ENCODE peak calls at places on chromosomes 6 and 20, in nine cellular contexts. One of them, this sample, is unnamed. For H3K9me3, the result is how much of the 10 kb centered on the place peaks cover.

GRCh38 chr6:159691133-159691962 is 1.7 kb downstream of the SOD2 start:
- DNase-seq in adrenal gland: peak
- DNase-seq in transverse colon: no peak
- DNase-seq in effector memory CD4-positive, alpha-beta T cell: no peak
- DNase-seq in IMR-90: peak
- DNase-seq in left ventricle myocardium inferior: no peak
- DNase-seq in CD4-positive, CD25-positive, alpha-beta regulatory T cell: no peak
- DNase-seq in H1: no peak
- DNase-seq in CD8-positive, alpha-beta memory T cell: no peak
- DNase-seq in this sample: no peak

GRCh38 chr6:106536357-106536756 is 92.9 kb downstream of the RTN4IP1 start:
- DNase-seq in adrenal gland: no peak
- DNase-seq in H1: no peak
- DNase-seq in IMR-90: peak
- DNase-seq in left ventricle myocardium inferior: no peak
- DNase-seq in transverse colon: no peak
- DNase-seq in CD4-positive, CD25-positive, alpha-beta regulatory T cell: no peak
- DNase-seq in effector memory CD4-positive, alpha-beta T cell: no peak
- DNase-seq in CD8-positive, alpha-beta memory T cell: no peak
- DNase-seq in this sample: no peak

GRCh38 chr6:32152414-32153251 is 894 bp upstream of the PRRT1 start:
- DNase-seq in adrenal gland: peak
- DNase-seq in H1: no peak
- DNase-seq in effector memory CD4-positive, alpha-beta T cell: no peak
- DNase-seq in CD4-positive, CD25-positive, alpha-beta regulatory T cell: no peak
- DNase-seq in transverse colon: no peak
- DNase-seq in CD8-positive, alpha-beta memory T cell: no peak
- DNase-seq in IMR-90: peak
- DNase-seq in left ventricle myocardium inferior: no peak
- DNase-seq in this sample: no peak

GRCh38 chr20:54043044-54043967 is 27.1 kb downstream of the BCAS1 start:
- DNase-seq in left ventricle myocardium inferior: no peak
- DNase-seq in effector memory CD4-positive, alpha-beta T cell: no peak
- DNase-seq in adrenal gland: no peak
- DNase-seq in H1: no peak
- DNase-seq in CD4-positive, CD25-positive, alpha-beta regulatory T cell: no peak
- DNase-seq in transverse colon: no peak
- DNase-seq in IMR-90: no peak
- DNase-seq in CD8-positive, alpha-beta memory T cell: no peak
- DNase-seq in this sample: no peak

GRCh38 chr20:54044156-54044555 is 26.2 kb downstream of the BCAS1 start:
- DNase-seq in IMR-90: peak
- DNase-seq in CD4-positive, CD25-positive, alpha-beta regulatory T cell: no peak
- DNase-seq in H1: no peak
- DNase-seq in CD8-positive, alpha-beta memory T cell: no peak
- DNase-seq in adrenal gland: no peak
- DNase-seq in transverse colon: no peak
- DNase-seq in left ventricle myocardium inferior: no peak
- DNase-seq in effector memory CD4-positive, alpha-beta T cell: no peak
- DNase-seq in this sample: no peak

GRCh38 chr20:48567145-48567544 is 260.7 kb downstream of the PREX1 start:
- DNase-seq in left ventricle myocardium inferior: no peak
- DNase-seq in effector memory CD4-positive, alpha-beta T cell: no peak
- DNase-seq in adrenal gland: no peak
- DNase-seq in transverse colon: no peak
- DNase-seq in CD8-positive, alpha-beta memory T cell: no peak
- DNase-seq in CD4-positive, CD25-positive, alpha-beta regulatory T cell: no peak
- DNase-seq in IMR-90: no peak
- DNase-seq in H1: no peak
- DNase-seq in this sample: no peak

GRCh38 chr6:146868671-146869209 is 270.0 kb downstream of the ADGB start:
- DNase-seq in transverse colon: no peak
- DNase-seq in CD8-positive, alpha-beta memory T cell: no peak
- DNase-seq in adrenal gland: no peak
- DNase-seq in H1: no peak
- DNase-seq in IMR-90: peak
- DNase-seq in left ventricle myocardium inferior: no peak
- DNase-seq in CD4-positive, CD25-positive, alpha-beta regulatory T cell: no peak
- DNase-seq in effector memory CD4-positive, alpha-beta T cell: no peak
- DNase-seq in this sample: no peak

GRCh38 chr20:38599410-38599882 is 2.2 kb upstream of the ARHGAP40 start:
- DNase-seq in CD4-positive, CD25-positive, alpha-beta regulatory T cell: no peak
- DNase-seq in left ventricle myocardium inferior: peak
- DNase-seq in IMR-90: no peak
- DNase-seq in CD8-positive, alpha-beta memory T cell: no peak
- DNase-seq in transverse colon: no peak
- DNase-seq in effector memory CD4-positive, alpha-beta T cell: no peak
- DNase-seq in adrenal gland: peak
- DNase-seq in H1: no peak
- DNase-seq in this sample: no peak

GRCh38 chr6:42901538-42901957 is 14.3 kb upstream of the PTCRA start:
- DNase-seq in left ventricle myocardium inferior: peak
- DNase-seq in effector memory CD4-positive, alpha-beta T cell: peak
- DNase-seq in CD4-positive, CD25-positive, alpha-beta regulatory T cell: peak
- DNase-seq in IMR-90: peak
- DNase-seq in H1: no peak
- DNase-seq in CD8-positive, alpha-beta memory T cell: peak
- DNase-seq in transverse colon: peak
- DNase-seq in adrenal gland: peak
- DNase-seq in this sample: peak

GRCh38 chr20:59723607-59724456 is 119.5 kb downstream of the PHACTR3 start:
- DNase-seq in H1: no peak
- DNase-seq in CD4-positive, CD25-positive, alpha-beta regulatory T cell: no peak
- DNase-seq in adrenal gland: no peak
- DNase-seq in transverse colon: no peak
- DNase-seq in effector memory CD4-positive, alpha-beta T cell: no peak
- DNase-seq in CD8-positive, alpha-beta memory T cell: no peak
- DNase-seq in IMR-90: no peak
- DNase-seq in left ventricle myocardium inferior: no peak
- DNase-seq in this sample: no peak

GRCh38 chr6:53664623-53665022 is 933 bp downstream of the KLHL31 start:
- DNase-seq in CD8-positive, alpha-beta memory T cell: no peak
- DNase-seq in effector memory CD4-positive, alpha-beta T cell: no peak
- DNase-seq in IMR-90: no peak
- DNase-seq in left ventricle myocardium inferior: peak
- DNase-seq in H1: no peak
- DNase-seq in CD4-positive, CD25-positive, alpha-beta regulatory T cell: no peak
- DNase-seq in adrenal gland: no peak
- DNase-seq in transverse colon: no peak
- DNase-seq in this sample: no peak

GRCh38 chr6:151095538-151096254 is 144.1 kb upstream of the AKAP12 start:
- DNase-seq in IMR-90: no peak
- DNase-seq in adrenal gland: no peak
- DNase-seq in left ventricle myocardium inferior: no peak
- DNase-seq in CD4-positive, CD25-positive, alpha-beta regulatory T cell: no peak
- DNase-seq in CD8-positive, alpha-beta memory T cell: no peak
- DNase-seq in transverse colon: no peak
- DNase-seq in H1: no peak
- DNase-seq in effector memory CD4-positive, alpha-beta T cell: no peak
- DNase-seq in this sample: no peak

GRCh38 chr6:167778497-167779122 is 48.1 kb upstream of the AFDN start:
- DNase-seq in transverse colon: peak
- DNase-seq in adrenal gland: no peak
- DNase-seq in H1: no peak
- DNase-seq in left ventricle myocardium inferior: no peak
- DNase-seq in CD4-positive, CD25-positive, alpha-beta regulatory T cell: no peak
- DNase-seq in IMR-90: no peak
- DNase-seq in effector memory CD4-positive, alpha-beta T cell: no peak
- DNase-seq in CD8-positive, alpha-beta memory T cell: no peak
- DNase-seq in this sample: no peak

GRCh38 chr20:25356294-25356933 is 34.2 kb downstream of the ABHD12 start:
- DNase-seq in CD8-positive, alpha-beta memory T cell: no peak
- DNase-seq in CD4-positive, CD25-positive, alpha-beta regulatory T cell: no peak
- DNase-seq in left ventricle myocardium inferior: no peak
- DNase-seq in adrenal gland: no peak
- DNase-seq in H1: peak
- DNase-seq in effector memory CD4-positive, alpha-beta T cell: no peak
- DNase-seq in IMR-90: no peak
- DNase-seq in transverse colon: no peak
- DNase-seq in this sample: no peak

GRCh38 chr6:146041282-146041681 is 12.4 kb downstream of the GRM1 start:
- DNase-seq in CD8-positive, alpha-beta memory T cell: no peak
- DNase-seq in left ventricle myocardium inferior: no peak
- DNase-seq in IMR-90: no peak
- DNase-seq in transverse colon: no peak
- DNase-seq in adrenal gland: no peak
- DNase-seq in H1: peak
- DNase-seq in effector memory CD4-positive, alpha-beta T cell: no peak
- DNase-seq in CD4-positive, CD25-positive, alpha-beta regulatory T cell: no peak
- DNase-seq in this sample: no peak

GRCh38 chr20:6269163-6269873 is 146.5 kb upstream of the FERMT1 start:
- DNase-seq in left ventricle myocardium inferior: no peak
- DNase-seq in effector memory CD4-positive, alpha-beta T cell: no peak
- DNase-seq in CD8-positive, alpha-beta memory T cell: no peak
- DNase-seq in transverse colon: no peak
- DNase-seq in CD4-positive, CD25-positive, alpha-beta regulatory T cell: no peak
- DNase-seq in IMR-90: no peak
- DNase-seq in adrenal gland: no peak
- DNase-seq in H1: no peak
- DNase-seq in this sample: no peak

GRCh38 chr6:146200136-146200708 is 171.4 kb downstream of the GRM1 start:
- DNase-seq in effector memory CD4-positive, alpha-beta T cell: no peak
- DNase-seq in left ventricle myocardium inferior: no peak
- DNase-seq in H1: no peak
- DNase-seq in adrenal gland: no peak
- DNase-seq in transverse colon: no peak
- DNase-seq in CD8-positive, alpha-beta memory T cell: no peak
- DNase-seq in CD4-positive, CD25-positive, alpha-beta regulatory T cell: no peak
- DNase-seq in IMR-90: no peak
- DNase-seq in this sample: no peak

GRCh38 chr20:20772492-20773047 is 60.1 kb upstream of the RALGAPA2 start:
- DNase-seq in H1: no peak
- DNase-seq in CD4-positive, CD25-positive, alpha-beta regulatory T cell: no peak
- DNase-seq in IMR-90: no peak
- DNase-seq in effector memory CD4-positive, alpha-beta T cell: no peak
- DNase-seq in transverse colon: no peak
- DNase-seq in left ventricle myocardium inferior: no peak
- DNase-seq in CD8-positive, alpha-beta memory T cell: no peak
- DNase-seq in adrenal gland: no peak
- DNase-seq in this sample: no peak

GRCh38 chr6:31007694-31008093 is 2.6 kb upstream of the MUC22 start:
- DNase-seq in transverse colon: no peak
- DNase-seq in H1: no peak
- DNase-seq in CD8-positive, alpha-beta memory T cell: no peak
- DNase-seq in adrenal gland: no peak
- DNase-seq in IMR-90: peak
- DNase-seq in effector memory CD4-positive, alpha-beta T cell: no peak
- DNase-seq in CD4-positive, CD25-positive, alpha-beta regulatory T cell: no peak
- DNase-seq in left ventricle myocardium inferior: no peak
- DNase-seq in this sample: no peak

GRCh38 chr6:95967594-95967993 is 48.2 kb upstream of the FUT9 start:
- DNase-seq in IMR-90: no peak
- DNase-seq in adrenal gland: no peak
- DNase-seq in H1: no peak
- DNase-seq in CD4-positive, CD25-positive, alpha-beta regulatory T cell: no peak
- DNase-seq in CD8-positive, alpha-beta memory T cell: no peak
- DNase-seq in left ventricle myocardium inferior: no peak
- DNase-seq in transverse colon: no peak
- DNase-seq in effector memory CD4-positive, alpha-beta T cell: no peak
- DNase-seq in this sample: no peak
- H3K9me3 ChIP-seq in IMR-90: under half
- H3K9me3 ChIP-seq in adrenal gland: under half
- H3K9me3 ChIP-seq in H1: under half
- H3K9me3 ChIP-seq in CD4-positive, CD25-positive, alpha-beta regulatory T cell: under half
- H3K9me3 ChIP-seq in CD8-positive, alpha-beta memory T cell: under half
- H3K9me3 ChIP-seq in left ventricle myocardium inferior: half or more
- H3K9me3 ChIP-seq in transverse colon: under half
- H3K9me3 ChIP-seq in effector memory CD4-positive, alpha-beta T cell: under half
- H3K9me3 ChIP-seq in this sample: under half

GRCh38 chr20:29497261-29497671 is 1760.2 kb upstream of the DEFB115 start:
- DNase-seq in H1: no peak
- DNase-seq in CD4-positive, CD25-positive, alpha-beta regulatory T cell: peak
- DNase-seq in IMR-90: no peak
- DNase-seq in effector memory CD4-positive, alpha-beta T cell: no peak
- DNase-seq in adrenal gland: no peak
- DNase-seq in left ventricle myocardium inferior: no peak
- DNase-seq in CD8-positive, alpha-beta memory T cell: no peak
- DNase-seq in transverse colon: no peak
- DNase-seq in this sample: no peak
- H3K9me3 ChIP-seq in H1: under half
- H3K9me3 ChIP-seq in CD4-positive, CD25-positive, alpha-beta regulatory T cell: under half
- H3K9me3 ChIP-seq in IMR-90: under half
- H3K9me3 ChIP-seq in effector memory CD4-positive, alpha-beta T cell: under half
- H3K9me3 ChIP-seq in adrenal gland: under half
- H3K9me3 ChIP-seq in left ventricle myocardium inferior: under half
- H3K9me3 ChIP-seq in CD8-positive, alpha-beta memory T cell: under half
- H3K9me3 ChIP-seq in transverse colon: under half
- H3K9me3 ChIP-seq in this sample: under half

DNA sequence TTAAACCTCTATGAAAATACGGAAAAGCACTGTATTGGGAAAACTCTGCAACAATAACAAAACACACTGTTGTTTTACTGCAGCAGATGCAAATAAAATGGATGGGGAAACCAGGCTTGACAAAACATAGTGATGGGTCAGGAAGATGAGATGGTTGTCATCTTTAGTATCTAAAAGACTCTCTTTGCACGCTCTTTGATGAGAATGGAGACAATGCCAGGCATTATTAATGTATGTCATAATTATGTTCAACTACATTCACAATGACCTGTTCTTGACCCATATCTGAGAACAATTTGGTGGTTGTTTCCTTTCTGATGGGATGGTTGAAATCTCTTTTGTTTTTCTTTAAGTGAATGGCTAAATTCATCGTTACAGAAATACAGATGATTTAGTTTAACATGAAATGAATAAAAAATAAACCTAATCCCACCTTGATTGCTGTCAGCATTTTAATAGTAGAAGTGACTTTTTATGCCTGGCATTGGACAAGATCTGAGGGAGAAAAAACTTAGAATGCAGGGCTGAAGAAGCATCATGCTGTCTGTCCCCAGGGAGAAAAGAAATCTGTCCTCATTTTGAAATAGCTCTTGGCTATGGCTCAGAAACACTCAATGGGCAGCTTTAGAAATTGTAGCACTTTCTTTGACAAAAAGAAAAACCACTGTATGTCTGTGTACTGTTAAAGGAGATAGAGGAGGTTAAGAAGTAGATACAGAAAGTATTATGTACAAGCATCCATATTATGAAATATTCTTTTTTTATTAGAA is 12.5 kb upstream of the GRIK2 start:
- DNase-seq in CD4-positive, CD25-positive, alpha-beta regulatory T cell: no peak
- DNase-seq in CD8-positive, alpha-beta memory T cell: no peak
- DNase-seq in left ventricle myocardium inferior: no peak
- DNase-seq in effector memory CD4-positive, alpha-beta T cell: no peak
- DNase-seq in H1: no peak
- DNase-seq in adrenal gland: no peak
- DNase-seq in transverse colon: no peak
- DNase-seq in IMR-90: no peak
- DNase-seq in this sample: no peak
- H3K9me3 ChIP-seq in CD4-positive, CD25-positive, alpha-beta regulatory T cell: under half
- H3K9me3 ChIP-seq in CD8-positive, alpha-beta memory T cell: under half
- H3K9me3 ChIP-seq in left ventricle myocardium inferior: under half
- H3K9me3 ChIP-seq in effector memory CD4-positive, alpha-beta T cell: under half
- H3K9me3 ChIP-seq in H1: under half
- H3K9me3 ChIP-seq in adrenal gland: under half
- H3K9me3 ChIP-seq in transverse colon: under half
- H3K9me3 ChIP-seq in IMR-90: under half
- H3K9me3 ChIP-seq in this sample: under half

DNA sequence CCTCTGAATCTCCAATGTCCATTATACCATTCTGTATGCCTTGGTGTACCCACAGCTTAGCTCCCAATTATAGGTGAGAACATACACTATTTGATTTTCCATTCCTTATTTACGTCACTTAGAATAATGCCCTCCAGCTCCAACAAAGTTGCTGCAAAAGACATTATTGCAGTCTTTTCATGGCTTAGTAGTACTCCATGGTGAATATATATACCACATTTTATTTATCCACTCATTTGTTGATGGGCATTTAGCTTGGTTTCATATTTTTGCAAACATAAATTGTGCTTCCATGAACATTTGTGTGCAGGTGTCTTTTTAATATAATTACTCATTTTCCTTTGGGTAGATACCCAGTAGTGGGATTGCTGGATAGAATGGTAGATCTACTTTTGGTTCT is 374.1 kb upstream of the HTR1E start:
- DNase-seq in CD8-positive, alpha-beta memory T cell: no peak
- DNase-seq in transverse colon: no peak
- DNase-seq in IMR-90: no peak
- DNase-seq in CD4-positive, CD25-positive, alpha-beta regulatory T cell: no peak
- DNase-seq in effector memory CD4-positive, alpha-beta T cell: no peak
- DNase-seq in left ventricle myocardium inferior: no peak
- DNase-seq in adrenal gland: no peak
- DNase-seq in H1: no peak
- DNase-seq in this sample: no peak
- H3K9me3 ChIP-seq in CD8-positive, alpha-beta memory T cell: under half
- H3K9me3 ChIP-seq in transverse colon: under half
- H3K9me3 ChIP-seq in IMR-90: under half
- H3K9me3 ChIP-seq in CD4-positive, CD25-positive, alpha-beta regulatory T cell: under half
- H3K9me3 ChIP-seq in effector memory CD4-positive, alpha-beta T cell: under half
- H3K9me3 ChIP-seq in left ventricle myocardium inferior: under half
- H3K9me3 ChIP-seq in adrenal gland: under half
- H3K9me3 ChIP-seq in H1: under half
- H3K9me3 ChIP-seq in this sample: under half

This sample was measured in T-helper 17 cell.